ENCODE peak calls at places on chromosome 19, in ten cellular contexts. One of them, this sample, is unnamed.

GRCh38 chr19:33374406-33374703 is 846 bp downstream of the CEBPG start:
- DNase-seq in T-cell: no peak
- DNase-seq in heart left ventricle: no peak
- DNase-seq in IMR-90: peak
- DNase-seq in choroid plexus epithelial cell: peak
- DNase-seq in activated T-cell treated with anti-CD3 and anti-CD28 coated beads, Interleukin-2, amount 50 U/mL, for 24 hours: no peak
- DNase-seq in T-helper 1 cell: peak
- DNase-seq in RWPE1: no peak
- DNase-seq in ELR: peak
- DNase-seq in pons: no peak
- DNase-seq in this sample: peak

GRCh38 chr19:1122972-1123363 is 19.2 kb downstream of the GPX4 start:
- DNase-seq in pons: no peak
- DNase-seq in choroid plexus epithelial cell: peak
- DNase-seq in heart left ventricle: peak
- DNase-seq in RWPE1: peak
- DNase-seq in ELR: peak
- DNase-seq in T-helper 1 cell: peak
- DNase-seq in T-cell: no peak
- DNase-seq in activated T-cell treated with anti-CD3 and anti-CD28 coated beads, Interleukin-2, amount 50 U/mL, for 24 hours: peak
- DNase-seq in IMR-90: peak
- DNase-seq in this sample: peak

GRCh38 chr19:48837586-48838191 is 1.4 kb upstream of the HSD17B14 start:
- DNase-seq in T-cell: no peak
- DNase-seq in ELR: no peak
- DNase-seq in RWPE1: no peak
- DNase-seq in activated T-cell treated with anti-CD3 and anti-CD28 coated beads, Interleukin-2, amount 50 U/mL, for 24 hours: no peak
- DNase-seq in pons: no peak
- DNase-seq in T-helper 1 cell: no peak
- DNase-seq in choroid plexus epithelial cell: no peak
- DNase-seq in heart left ventricle: no peak
- DNase-seq in IMR-90: no peak
- DNase-seq in this sample: no peak

GRCh38 chr19:13833330-13834265 is 38.4 kb downstream of the ZSWIM4 start:
- DNase-seq in ELR: peak
- DNase-seq in choroid plexus epithelial cell: peak
- DNase-seq in activated T-cell treated with anti-CD3 and anti-CD28 coated beads, Interleukin-2, amount 50 U/mL, for 24 hours: peak
- DNase-seq in T-helper 1 cell: peak
- DNase-seq in pons: peak
- DNase-seq in heart left ventricle: peak
- DNase-seq in RWPE1: peak
- DNase-seq in T-cell: peak
- DNase-seq in IMR-90: peak
- DNase-seq in this sample: peak

GRCh38 chr19:38556521-38557174 is 61.1 kb downstream of the MAP4K1 start:
- DNase-seq in activated T-cell treated with anti-CD3 and anti-CD28 coated beads, Interleukin-2, amount 50 U/mL, for 24 hours: no peak
- DNase-seq in T-helper 1 cell: peak
- DNase-seq in T-cell: no peak
- DNase-seq in pons: no peak
- DNase-seq in ELR: peak
- DNase-seq in heart left ventricle: no peak
- DNase-seq in IMR-90: no peak
- DNase-seq in choroid plexus epithelial cell: peak
- DNase-seq in RWPE1: no peak
- DNase-seq in this sample: no peak

GRCh38 chr19:45753548-45753947 is 15.5 kb downstream of the SIX5 start:
- DNase-seq in heart left ventricle: no peak
- DNase-seq in T-helper 1 cell: no peak
- DNase-seq in RWPE1: no peak
- DNase-seq in pons: no peak
- DNase-seq in ELR: no peak
- DNase-seq in T-cell: no peak
- DNase-seq in activated T-cell treated with anti-CD3 and anti-CD28 coated beads, Interleukin-2, amount 50 U/mL, for 24 hours: no peak
- DNase-seq in choroid plexus epithelial cell: no peak
- DNase-seq in IMR-90: no peak
- DNase-seq in this sample: no peak

GRCh38 chr19:50264483-50265186 is 61.2 kb downstream of the MYH14 start:
- DNase-seq in IMR-90: no peak
- DNase-seq in pons: no peak
- DNase-seq in choroid plexus epithelial cell: no peak
- DNase-seq in T-helper 1 cell: no peak
- DNase-seq in T-cell: no peak
- DNase-seq in ELR: no peak
- DNase-seq in RWPE1: no peak
- DNase-seq in activated T-cell treated with anti-CD3 and anti-CD28 coated beads, Interleukin-2, amount 50 U/mL, for 24 hours: no peak
- DNase-seq in heart left ventricle: no peak
- DNase-seq in this sample: no peak

GRCh38 chr19:10334340-10335148 is 1.2 kb upstream of the RAVER1 start:
- DNase-seq in activated T-cell treated with anti-CD3 and anti-CD28 coated beads, Interleukin-2, amount 50 U/mL, for 24 hours: peak
- DNase-seq in RWPE1: peak
- DNase-seq in T-cell: no peak
- DNase-seq in pons: peak
- DNase-seq in heart left ventricle: peak
- DNase-seq in ELR: peak
- DNase-seq in T-helper 1 cell: peak
- DNase-seq in choroid plexus epithelial cell: peak
- DNase-seq in IMR-90: peak
- DNase-seq in this sample: peak

GRCh38 chr19:2311093-2311492 is 3.1 kb upstream of the LINGO3 start:
- DNase-seq in RWPE1: no peak
- DNase-seq in T-cell: no peak
- DNase-seq in T-helper 1 cell: no peak
- DNase-seq in choroid plexus epithelial cell: no peak
- DNase-seq in IMR-90: no peak
- DNase-seq in activated T-cell treated with anti-CD3 and anti-CD28 coated beads, Interleukin-2, amount 50 U/mL, for 24 hours: no peak
- DNase-seq in pons: no peak
- DNase-seq in ELR: no peak
- DNase-seq in heart left ventricle: no peak
- DNase-seq in this sample: no peak

GRCh38 chr19:45205810-45206209 is 27.2 kb downstream of the BLOC1S3 start:
- DNase-seq in T-cell: no peak
- DNase-seq in ELR: no peak
- DNase-seq in IMR-90: no peak
- DNase-seq in activated T-cell treated with anti-CD3 and anti-CD28 coated beads, Interleukin-2, amount 50 U/mL, for 24 hours: no peak
- DNase-seq in choroid plexus epithelial cell: no peak
- DNase-seq in pons: no peak
- DNase-seq in T-helper 1 cell: no peak
- DNase-seq in RWPE1: no peak
- DNase-seq in heart left ventricle: no peak
- DNase-seq in this sample: no peak

GRCh38 chr19:873084-874019 is 13.9 kb downstream of the CFD start:
- DNase-seq in activated T-cell treated with anti-CD3 and anti-CD28 coated beads, Interleukin-2, amount 50 U/mL, for 24 hours: peak
- DNase-seq in T-helper 1 cell: peak
- DNase-seq in IMR-90: peak
- DNase-seq in T-cell: peak
- DNase-seq in pons: no peak
- DNase-seq in RWPE1: peak
- DNase-seq in heart left ventricle: no peak
- DNase-seq in choroid plexus epithelial cell: peak
- DNase-seq in ELR: peak
- DNase-seq in this sample: no peak

GRCh38 chr19:6519289-6519688 is 11.5 kb upstream of the TNFSF9 start:
- DNase-seq in IMR-90: peak
- DNase-seq in pons: no peak
- DNase-seq in T-helper 1 cell: no peak
- DNase-seq in choroid plexus epithelial cell: peak
- DNase-seq in ELR: peak
- DNase-seq in RWPE1: peak
- DNase-seq in T-cell: no peak
- DNase-seq in heart left ventricle: no peak
- DNase-seq in activated T-cell treated with anti-CD3 and anti-CD28 coated beads, Interleukin-2, amount 50 U/mL, for 24 hours: no peak
- DNase-seq in this sample: no peak

GRCh38 chr19:5243878-5244277 is 96.7 kb downstream of the PTPRS start:
- DNase-seq in RWPE1: no peak
- DNase-seq in ELR: no peak
- DNase-seq in heart left ventricle: no peak
- DNase-seq in T-helper 1 cell: no peak
- DNase-seq in choroid plexus epithelial cell: no peak
- DNase-seq in activated T-cell treated with anti-CD3 and anti-CD28 coated beads, Interleukin-2, amount 50 U/mL, for 24 hours: no peak
- DNase-seq in pons: no peak
- DNase-seq in IMR-90: no peak
- DNase-seq in T-cell: no peak
- DNase-seq in this sample: no peak

GRCh38 chr19:6198896-6199239 is 63.4 kb downstream of the ACSBG2 start:
- DNase-seq in ELR: no peak
- DNase-seq in choroid plexus epithelial cell: no peak
- DNase-seq in activated T-cell treated with anti-CD3 and anti-CD28 coated beads, Interleukin-2, amount 50 U/mL, for 24 hours: no peak
- DNase-seq in T-cell: no peak
- DNase-seq in pons: no peak
- DNase-seq in T-helper 1 cell: no peak
- DNase-seq in IMR-90: no peak
- DNase-seq in heart left ventricle: no peak
- DNase-seq in RWPE1: no peak
- DNase-seq in this sample: no peak

GRCh38 chr19:47330466-47330869 is 1.5 kb upstream of the C5AR2 start:
- DNase-seq in T-helper 1 cell: no peak
- DNase-seq in heart left ventricle: no peak
- DNase-seq in T-cell: no peak
- DNase-seq in ELR: no peak
- DNase-seq in RWPE1: no peak
- DNase-seq in IMR-90: peak
- DNase-seq in pons: peak
- DNase-seq in choroid plexus epithelial cell: peak
- DNase-seq in activated T-cell treated with anti-CD3 and anti-CD28 coated beads, Interleukin-2, amount 50 U/mL, for 24 hours: no peak
- DNase-seq in this sample: peak

GRCh38 chr19:10219678-10220077 is 11.5 kb downstream of the S1PR2 start:
- DNase-seq in RWPE1: no peak
- DNase-seq in pons: no peak
- DNase-seq in activated T-cell treated with anti-CD3 and anti-CD28 coated beads, Interleukin-2, amount 50 U/mL, for 24 hours: no peak
- DNase-seq in ELR: peak
- DNase-seq in T-cell: no peak
- DNase-seq in heart left ventricle: no peak
- DNase-seq in T-helper 1 cell: peak
- DNase-seq in choroid plexus epithelial cell: peak
- DNase-seq in IMR-90: peak
- DNase-seq in this sample: peak

GRCh38 chr19:18541992-18542935 is 1.1 kb downstream of the FKBP8 start:
- DNase-seq in RWPE1: peak
- DNase-seq in T-helper 1 cell: no peak
- DNase-seq in IMR-90: no peak
- DNase-seq in T-cell: no peak
- DNase-seq in ELR: peak
- DNase-seq in activated T-cell treated with anti-CD3 and anti-CD28 coated beads, Interleukin-2, amount 50 U/mL, for 24 hours: peak
- DNase-seq in choroid plexus epithelial cell: no peak
- DNase-seq in pons: no peak
- DNase-seq in heart left ventricle: no peak
- DNase-seq in this sample: no peak

GRCh38 chr19:53004242-53004641 is 9.5 kb upstream of the ERVV-1 start:
- DNase-seq in T-helper 1 cell: no peak
- DNase-seq in activated T-cell treated with anti-CD3 and anti-CD28 coated beads, Interleukin-2, amount 50 U/mL, for 24 hours: no peak
- DNase-seq in RWPE1: no peak
- DNase-seq in choroid plexus epithelial cell: no peak
- DNase-seq in ELR: no peak
- DNase-seq in pons: no peak
- DNase-seq in heart left ventricle: no peak
- DNase-seq in T-cell: no peak
- DNase-seq in IMR-90: no peak
- DNase-seq in this sample: no peak